ENCODE peak calls at places on chromosomes 4 and X, in seven cellular contexts. C is PC-9; Y is IMR-90; E is testis; V is CD4-positive, CD25-positive, alpha-beta regulatory T cell; D is effector memory CD4-positive, alpha-beta T cell; L is psoas muscle. H is an unnamed sample. For H3K4me1, the result is how much of the 10 kb centered on the place peaks cover.

GRCh38 chr4:139299536-139299935 is 1.8 kb upstream of the NAA15 start:
- DNase-seq in V (no peak), C (peak), D (no peak), Y (peak), E (no peak), L (no peak), H (no peak)

GRCh38 chrX:70454441-70455365 is 10.1 kb downstream of the DLG3 start:
- DNase-seq in L (no peak), D (peak), Y (peak), E (peak), V (peak), C (peak), H (peak)

GRCh38 chr4:13865871-13866669 is 238.5 kb upstream of the BOD1L1 start:
- DNase-seq in L (no peak), E (no peak), Y (peak), C (no peak), V (no peak), D (no peak), H (no peak)

GRCh38 chr4:931960-932712 is at the start of the genes GAK and TMEM175:
- DNase-seq in Y (peak), C (peak), L (peak), V (peak), D (peak), E (peak), H (peak)

GRCh38 chr4:105765690-105766407 is 57.3 kb downstream of the GSTCD start:
- DNase-seq in C (peak), Y (peak), L (peak), E (no peak), D (no peak), V (no peak), H (peak)

GRCh38 chr4:509374-509676 is 10.3 kb downstream of the PIGG start:
- DNase-seq in L (no peak), C (no peak), E (no peak), Y (no peak), V (no peak), D (no peak), H (no peak)

GRCh38 chr4:19329077-19329476 is 922.6 kb upstream of the SLIT2 start:
- DNase-seq in E (no peak), L (no peak), Y (no peak), V (no peak), D (no peak), C (no peak), H (no peak)

GRCh38 chrX:55480390-55481062 is 9.1 kb downstream of the USP51 start:
- DNase-seq in C (no peak), E (no peak), D (no peak), V (no peak), Y (no peak), L (no peak), H (no peak)

GRCh38 chrX:23435108-23435507 is 100.5 kb downstream of the PTCHD1 start:
- DNase-seq in D (no peak), Y (no peak), E (no peak), L (no peak), C (no peak), V (no peak), H (no peak)

GRCh38 chr4:63742882-63743281 is 666.4 kb downstream of the TECRL start:
- DNase-seq in Y (no peak), C (no peak), D (no peak), V (no peak), E (no peak), L (no peak), H (no peak)

GRCh38 chr4:71520308-71520707 is 181.5 kb downstream of the SLC4A4 start:
- DNase-seq in D (no peak), E (no peak), Y (no peak), L (no peak), V (no peak), C (no peak), H (no peak)

GRCh38 chrX:74520291-74520690 is 94.1 kb downstream of the RLIM start:
- DNase-seq in Y (no peak), C (no peak), L (no peak), V (no peak), E (no peak), D (no peak), H (no peak)

GRCh38 chr4:78292336-78292735 is 235.2 kb downstream of the FRAS1 start:
- DNase-seq in Y (no peak), C (no peak), D (no peak), L (no peak), E (no peak), V (no peak), H (no peak)

GRCh38 chr4:40316782-40317635 is 18.1 kb upstream of the CHRNA9 start:
- DNase-seq in C (peak), Y (peak), V (peak), D (peak), E (peak), L (no peak), H (peak)

GRCh38 chr4:4330794-4331193 is 40.7 kb downstream of the ZBTB49 start:
- DNase-seq in C (no peak), Y (no peak), E (no peak), L (no peak), V (no peak), D (no peak), H (no peak)

GRCh38 chr4:55366621-55367020 is 20.6 kb downstream of the SRD5A3 start:
- DNase-seq in E (no peak), C (no peak), Y (no peak), D (no peak), V (no peak), L (no peak), H (no peak)

GRCh38 chr4:17534705-17535104 is 19.7 kb downstream of the CLRN2 start:
- DNase-seq in D (no peak), E (no peak), V (no peak), C (no peak), L (no peak), Y (no peak), H (no peak)

GRCh38 chrX:120308959-120309872 is 2.0 kb downstream of the TMEM255A start:
- DNase-seq in E (no peak), V (peak), Y (peak), C (no peak), D (peak), L (peak), H (peak)

GRCh38 chrX:120305531-120306145 is 5.6 kb downstream of the TMEM255A start:
- DNase-seq in L (no peak), E (no peak), D (no peak), C (no peak), V (no peak), Y (no peak), H (peak)

GRCh38 chrX:120308558-120308957 is 2.7 kb downstream of the TMEM255A start:
- DNase-seq in D (no peak), Y (no peak), E (no peak), L (no peak), C (no peak), V (no peak), H (peak)

GRCh38 chrX:120304241-120304640 is 7.0 kb downstream of the TMEM255A start:
- DNase-seq in V (no peak), Y (no peak), D (no peak), L (no peak), C (no peak), E (no peak), H (no peak)

DNA sequence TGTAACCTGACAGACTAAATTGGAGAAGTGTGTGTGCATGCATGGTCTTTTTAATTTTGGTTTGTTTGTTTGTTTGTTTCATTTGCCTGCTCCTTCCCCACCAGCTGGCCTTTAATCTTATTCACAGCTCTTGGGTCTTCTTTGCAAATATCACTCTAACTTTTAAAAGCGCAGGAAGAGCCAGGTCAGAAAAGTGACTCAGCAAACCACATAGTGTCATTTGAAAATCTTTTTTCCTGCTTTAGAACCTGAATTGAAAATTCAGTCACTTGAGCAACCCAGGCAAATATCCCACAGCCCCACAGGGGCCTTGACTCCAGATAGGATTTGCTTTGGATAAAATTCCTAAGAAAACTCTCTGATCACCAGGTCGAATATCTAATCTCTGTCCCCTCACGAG is 4.6 kb downstream of the TMEM255A start:
- DNase-seq in D (no peak), E (no peak), L (no peak), V (no peak), Y (no peak), C (no peak), H (no peak)
- H3K4me1 ChIP-seq in D (under half), E (under half), L (under half), V (under half), Y (under half), C (under half), H (under half)

DNA sequence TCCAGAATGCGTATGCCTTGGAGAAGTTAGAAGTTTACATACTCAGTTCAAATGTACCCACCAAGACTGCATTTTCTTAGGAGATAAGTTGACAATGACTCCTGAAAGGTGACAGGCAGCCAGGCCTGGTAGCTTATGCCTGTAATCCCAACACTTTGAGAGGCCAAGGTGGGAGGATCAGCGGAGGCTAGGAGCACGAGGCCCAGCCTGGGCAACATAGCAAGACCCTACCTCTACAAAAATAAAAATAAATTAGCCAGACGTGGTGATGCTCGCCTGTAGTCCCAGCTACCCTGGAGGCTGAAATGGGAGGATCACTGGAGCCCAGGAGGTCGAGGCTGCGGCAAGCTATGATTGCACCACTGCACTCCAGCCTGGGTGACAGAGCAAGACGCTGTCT is 66.5 kb downstream of the DHRSX start:
- DNase-seq in V (no peak), D (no peak), C (no peak), L (no peak), Y (no peak), E (no peak), H (no peak)
- H3K4me1 ChIP-seq in V (under half), D (under half), C (under half), L (under half), Y (under half), E (under half), H (under half)

GRCh38 chr4:102506523-102506922 is 5.4 kb downstream of the NFKB1 start:
- DNase-seq in L (no peak), D (no peak), V (no peak), E (no peak), C (no peak), Y (no peak), H (no peak)
- H3K4me1 ChIP-seq in L (half or more), D (under half), V (under half), E (under half), C (under half), Y (under half), H (under half)

DNA sequence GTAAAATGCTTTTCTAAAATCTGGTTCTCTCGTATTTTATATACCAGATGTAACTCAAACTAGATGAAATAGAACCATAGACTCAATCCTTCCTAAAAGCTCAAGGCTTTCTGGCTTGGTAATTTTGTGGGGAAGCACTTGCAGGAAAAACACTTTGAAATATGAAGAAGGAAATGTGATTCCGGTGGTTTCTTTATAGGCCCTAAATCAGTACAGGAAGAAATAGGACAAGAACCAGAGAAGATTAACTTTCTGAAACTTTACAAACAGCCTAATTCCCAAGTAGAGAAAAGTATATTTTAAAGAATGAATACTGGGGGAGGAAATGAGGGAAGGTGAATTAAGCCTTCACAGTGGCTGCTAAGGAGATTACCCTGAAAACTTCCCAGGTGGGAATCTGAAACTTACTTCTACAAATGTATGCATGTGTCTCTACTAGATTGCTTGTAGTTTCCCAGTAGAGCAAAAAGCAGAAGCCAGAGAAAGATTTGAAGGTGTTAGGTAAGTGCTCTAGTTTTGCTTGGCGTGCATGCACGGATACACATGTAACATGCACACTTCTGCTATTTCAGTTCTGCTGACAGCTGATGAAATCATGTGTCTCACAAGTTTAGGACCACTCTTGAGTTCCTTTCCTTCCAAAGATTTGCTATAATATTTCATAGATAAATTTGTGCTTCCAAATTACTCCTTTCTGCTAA is 92.1 kb downstream of the AFF1 start:
- DNase-seq in V (no peak), L (no peak), E (no peak), Y (no peak), D (no peak), C (no peak), H (no peak)
- H3K4me1 ChIP-seq in V (under half), L (half or more), E (half or more), Y (under half), D (under half), C (under half), H (half or more)

DNA sequence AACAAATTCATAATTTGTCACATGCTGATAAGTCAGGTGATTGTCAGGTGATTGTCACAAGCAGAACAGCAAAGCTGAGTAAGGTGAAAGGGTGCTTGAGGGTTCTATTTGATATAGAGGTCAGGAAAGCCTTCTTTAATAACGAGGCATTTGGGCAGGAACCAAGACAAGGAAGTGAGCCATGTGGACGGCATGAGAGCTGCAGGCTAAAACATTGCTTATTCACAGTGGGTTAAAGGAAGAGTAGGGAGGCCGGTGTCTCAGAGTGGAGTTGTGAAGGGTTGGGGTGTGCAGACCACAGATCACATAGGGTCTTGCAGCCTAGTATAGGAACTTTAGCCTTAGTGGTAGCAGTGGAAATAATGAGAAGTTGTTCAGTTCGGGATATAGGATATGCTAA is 31.3 kb upstream of the CYP2U1 start:
- DNase-seq in Y (no peak), L (no peak), V (no peak), E (no peak), C (no peak), D (no peak), H (peak)
- H3K4me1 ChIP-seq in Y (under half), L (under half), V (under half), E (under half), C (under half), D (under half), H (under half)

GRCh38 chr4:123787710-123788109 is 391.1 kb downstream of the SPRY1 start:
- DNase-seq in E (no peak), D (no peak), C (no peak), Y (no peak), L (no peak), V (no peak), H (no peak)

GRCh38 chr4:123786159-123786915 is 389.7 kb downstream of the SPRY1 start:
- DNase-seq in V (no peak), E (no peak), C (no peak), D (no peak), L (no peak), Y (no peak), H (no peak)

GRCh38 chr4:123785515-123785914 is 388.9 kb downstream of the SPRY1 start:
- DNase-seq in C (peak), Y (peak), V (no peak), D (no peak), L (peak), E (peak), H (peak)

GRCh38 chr4:123788577-123788976 is 392.0 kb downstream of the SPRY1 start:
- DNase-seq in V (no peak), C (no peak), L (no peak), Y (peak), E (no peak), D (no peak), H (no peak)

DNA sequence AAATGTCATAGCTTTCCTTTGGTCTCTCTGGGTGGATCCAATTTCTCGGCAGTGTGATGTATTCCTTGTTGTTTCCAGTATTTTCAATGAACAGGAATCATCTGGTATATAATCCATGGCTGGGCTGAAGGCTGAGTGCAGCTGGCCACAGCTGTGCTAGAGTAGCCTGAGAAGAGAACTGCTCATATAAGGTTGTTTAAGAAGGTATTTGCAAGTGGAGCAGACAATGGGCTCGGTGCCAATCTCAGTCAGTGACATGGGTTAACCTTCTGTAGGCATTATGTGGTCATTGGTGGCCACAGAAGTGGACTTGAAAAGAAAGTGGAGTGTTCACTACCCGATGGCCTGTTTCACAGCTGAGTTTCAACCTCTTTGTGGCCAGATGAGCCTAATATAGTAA is 390.4 kb downstream of the SPRY1 start:
- DNase-seq in E (peak), L (peak), C (no peak), Y (peak), V (no peak), D (no peak), H (no peak)
- H3K4me1 ChIP-seq in E (under half), L (half or more), C (under half), Y (under half), V (under half), D (under half), H (under half)

GRCh38 chr4:85864806-85865205 is 389.9 kb downstream of the ARHGAP24 start:
- DNase-seq in E (no peak), C (no peak), V (no peak), Y (no peak), D (no peak), L (no peak), H (no peak)
- H3K4me1 ChIP-seq in E (under half), C (under half), V (under half), Y (under half), D (under half), L (under half), H (under half)

GRCh38 chr4:122898370-122899150 is 23.8 kb downstream of the NUDT6 start:
- DNase-seq in D (no peak), E (no peak), C (peak), V (no peak), Y (peak), L (no peak), H (no peak)

GRCh38 chr4:122899682-122900081 is 22.7 kb downstream of the NUDT6 start:
- DNase-seq in E (no peak), L (no peak), D (no peak), C (no peak), V (no peak), Y (no peak), H (peak)

GRCh38 chr4:122896270-122896669 is 26.1 kb downstream of the NUDT6 start:
- DNase-seq in C (no peak), Y (no peak), L (no peak), D (no peak), V (no peak), E (no peak), H (no peak)

GRCh38 chr4:122894802-122895201 is 27.6 kb downstream of the NUDT6 start:
- DNase-seq in C (no peak), V (no peak), Y (no peak), D (no peak), L (no peak), E (no peak), H (no peak)

GRCh38 chr4:122895336-122895995 is 26.9 kb downstream of the NUDT6 start:
- DNase-seq in L (no peak), E (no peak), Y (no peak), D (no peak), V (no peak), C (no peak), H (no peak)
- H3K4me1 ChIP-seq in L (under half), E (under half), Y (under half), D (under half), V (under half), C (under half), H (under half)

GRCh38 chr4:83362492-83363329 is 28.1 kb upstream of the HPSE start:
- DNase-seq in C (no peak), Y (peak), L (no peak), D (no peak), E (no peak), V (peak), H (peak)
- H3K4me1 ChIP-seq in C (under half), Y (under half), L (under half), D (under half), E (under half), V (under half), H (under half)

DNA sequence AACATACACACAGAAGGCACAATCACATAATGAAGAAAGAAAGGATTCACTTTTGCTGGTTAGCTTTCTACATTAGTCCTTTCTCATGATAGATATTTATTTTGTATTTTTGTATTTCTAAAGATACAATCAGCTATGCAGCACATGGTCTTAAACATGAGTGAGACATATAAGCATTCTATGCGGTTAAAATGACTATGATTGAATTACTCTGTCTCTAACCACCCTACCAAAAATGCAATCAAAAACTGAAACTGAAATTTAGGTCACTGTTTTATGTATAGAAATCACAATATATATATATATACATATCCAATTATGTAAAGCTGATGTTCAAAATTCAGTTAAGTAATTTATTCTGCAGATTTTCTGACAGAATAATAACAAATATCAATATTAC is 21.9 kb downstream of the CXXC4 start:
- DNase-seq in V (no peak), Y (no peak), L (no peak), E (no peak), D (no peak), C (no peak), H (no peak)
- H3K4me1 ChIP-seq in V (under half), Y (under half), L (under half), E (under half), D (under half), C (under half), H (under half)

H was measured in GM23338.